ENCODE peak calls at places on chromosome 1, in five cellular contexts. G is EH; S is endothelial cell; C is NCI-H1105 treated with DMSO at 0.1 percent for 48 hours; F is CD8-positive, alpha-beta memory T cell. P is an unnamed sample.

GRCh38 chr1:94805912-94806311 is 14.2 kb upstream of the SLC44A3 start:
- DNase-seq in G (peak), S (peak), C (peak), F (peak), P (peak)

GRCh38 chr1:36099681-36100341 is 11.1 kb downstream of the ADPRS start:
- DNase-seq in G (peak), S (peak), C (peak), F (peak), P (peak)

GRCh38 chr1:190436615-190437014 is 41.0 kb downstream of the BRINP3 start:
- DNase-seq in G (no peak), S (no peak), C (peak), F (no peak), P (peak)

GRCh38 chr1:52665173-52666020 is 32.4 kb downstream of the SHISAL2A start:
- DNase-seq in G (no peak), S (no peak), C (no peak), F (no peak), P (peak)

GRCh38 chr1:234769284-234769998 is 159.5 kb upstream of the IRF2BP2 start:
- DNase-seq in G (no peak), S (no peak), C (no peak), F (no peak), P (no peak)

GRCh38 chr1:151596166-151596933 is 15.5 kb upstream of the SNX27 start:
- DNase-seq in G (no peak), S (no peak), C (no peak), F (no peak), P (peak)

GRCh38 chr1:115692224-115692623 is 50.5 kb downstream of the VANGL1 start:
- DNase-seq in G (no peak), S (no peak), C (no peak), F (no peak), P (no peak)

GRCh38 chr1:7617826-7618225 is 153.3 kb upstream of the VAMP3 start:
- DNase-seq in G (no peak), S (no peak), C (no peak), F (no peak), P (no peak)

GRCh38 chr1:5768014-5768413 is 224.2 kb downstream of the NPHP4 start:
- DNase-seq in G (no peak), S (peak), C (peak), F (no peak), P (no peak)

GRCh38 chr1:203282720-203283542 is 22.4 kb upstream of the BTG2 start:
- DNase-seq in G (no peak), S (no peak), C (no peak), F (no peak), P (no peak)

GRCh38 chr1:60890664-60891063 is 191.7 kb upstream of the NFIA start:
- DNase-seq in G (no peak), S (no peak), C (no peak), F (no peak), P (no peak)

GRCh38 chr1:34985063-34985770 is at the start of gene TMEM35B:
- DNase-seq in G (peak), S (peak), C (peak), F (peak), P (peak)

GRCh38 chr1:1669468-1670440 is 10.9 kb upstream of the CDK11B start:
- DNase-seq in G (no peak), S (no peak), C (no peak), F (no peak), P (no peak)

GRCh38 chr1:100164226-100164625 is 13.8 kb downstream of the LRRC39 start:
- DNase-seq in G (peak), S (no peak), C (no peak), F (no peak), P (peak)

GRCh38 chr1:17465186-17465585 is 25.7 kb upstream of the RCC2 start:
- DNase-seq in G (no peak), S (no peak), C (no peak), F (no peak), P (no peak)

GRCh38 chr1:110875216-110875731 is 2.3 kb downstream of the CD53 start:
- DNase-seq in G (no peak), S (no peak), C (no peak), F (peak), P (no peak)

GRCh38 chr1:155946633-155947219 is 5.3 kb downstream of the RXFP4 start:
- DNase-seq in G (no peak), S (no peak), C (no peak), F (no peak), P (no peak)

GRCh38 chr1:30449003-30449402 is 274.4 kb downstream of the MATN1 start:
- DNase-seq in G (no peak), S (no peak), C (no peak), F (no peak), P (no peak)

GRCh38 chr1:9787702-9788101 is 36.1 kb downstream of the CLSTN1 start:
- DNase-seq in G (no peak), S (no peak), C (no peak), F (peak), P (no peak)

GRCh38 chr1:205923663-205924435 is 19.4 kb downstream of the SLC26A9 start:
- DNase-seq in G (no peak), S (no peak), C (no peak), F (no peak), P (no peak)

GRCh38 chr1:39832294-39832693 is 43.6 kb upstream of the BMP8B start:
- DNase-seq in G (no peak), S (no peak), C (no peak), F (no peak), P (no peak)

GRCh38 chr1:228101614-228101993 is 1.5 kb downstream of the C1orf35 start:
- DNase-seq in G (no peak), S (no peak), C (no peak), F (no peak), P (no peak)

GRCh38 chr1:107776898-107777663 is 187.9 kb downstream of the VAV3 start:
- DNase-seq in G (no peak), S (no peak), C (peak), F (no peak), P (no peak)

GRCh38 chr1:57279909-57280666 is 143.8 kb downstream of the DAB1 start:
- DNase-seq in G (no peak), S (no peak), C (no peak), F (no peak), P (peak)

P was measured in iris pigment epithelial cell.